ENCODE peak calls at places on chromosomes 4 and X, in seven cellular contexts. K is substantia nigra, B is left cardiac atrium, G is DMS 273 treated with DMSO at 0.1 percent for 48 hours, Q is lung microvascular endothelial cell, X is activated gamma-delta T cell treated with Interleukin-2 at 50 U/mL for 16 hours, N is GM12892. H is an unnamed sample.

GRCh38 chrX:64739792-64740378 is 236.4 kb downstream of the ZC4H2 start:
- DNase-seq in K (no peak), B (no peak), G (no peak), Q (no peak), X (no peak), N (no peak), H (no peak)

GRCh38 chr4:168153596-168154440 is 61.5 kb downstream of the ANXA10 start:
- DNase-seq in K (no peak), B (peak), G (peak), Q (peak), X (peak), N (no peak), H (peak)

GRCh38 chrX:153750126-153750774 is 13.8 kb upstream of the PLXNB3 start:
- DNase-seq in K (no peak), B (no peak), G (no peak), Q (no peak), X (no peak), N (no peak), H (peak)

GRCh38 chrX:51641421-51642021 is 22.8 kb upstream of the CENPVL3 start:
- DNase-seq in K (no peak), B (no peak), G (no peak), Q (peak), X (no peak), N (no peak), H (peak)

GRCh38 chr4:183905081-183905592 is at the start of gene STOX2:
- DNase-seq in K (peak), B (peak), G (peak), Q (peak), X (no peak), N (no peak), H (peak)

GRCh38 chr4:74161676-74162450 is 3.9 kb downstream of the MTHFD2L start:
- DNase-seq in K (no peak), B (no peak), G (peak), Q (no peak), X (no peak), N (no peak), H (no peak)

GRCh38 chr4:157127571-157127970 is 51.6 kb downstream of the GLRB start:
- DNase-seq in K (no peak), B (no peak), G (no peak), Q (no peak), X (no peak), N (no peak), H (no peak)

GRCh38 chrX:7205037-7205577 is 57.2 kb upstream of the PUDP start:
- DNase-seq in K (no peak), B (no peak), G (no peak), Q (no peak), X (no peak), N (no peak), H (no peak)

GRCh38 chr4:39976945-39977488 is 694 bp downstream of the PDS5A start:
- DNase-seq in K (peak), B (peak), G (no peak), Q (peak), X (peak), N (peak), H (no peak)

GRCh38 chr4:139595989-139596679 is 40.1 kb upstream of the SETD7 start:
- DNase-seq in K (no peak), B (peak), G (no peak), Q (no peak), X (no peak), N (no peak), H (no peak)

GRCh38 chr4:168573870-168574269 is 77.0 kb downstream of the PALLD start:
- DNase-seq in K (no peak), B (no peak), G (no peak), Q (no peak), X (no peak), N (no peak), H (no peak)

GRCh38 chrX:39577976-39578962 is 519.5 kb downstream of the BCOR start:
- DNase-seq in K (no peak), B (peak), G (no peak), Q (no peak), X (peak), N (peak), H (peak)

GRCh38 chr4:119162174-119162573 is 26.5 kb downstream of the MYOZ2 start:
- DNase-seq in K (no peak), B (no peak), G (no peak), Q (no peak), X (no peak), N (no peak), H (no peak)

GRCh38 chrX:538311-538710 is 92.3 kb upstream of the SHOX start:
- DNase-seq in K (no peak), B (no peak), G (no peak), Q (no peak), X (no peak), N (no peak), H (no peak)